ENCODE peak calls at places on chromosomes 5 and 9, in seven cellular contexts. H is amygdala; M is stimulated activated CD8-positive, alpha-beta memory T cell treated with anti-CD3 and anti-CD28 coated beads, Interleukin-4, amount 100 ng/mL, for 4 hours; X is cardiac septum; Z is neuronal stem cell; G is GM04504; S is posterior vena cava. K is an unnamed sample.

GRCh38 chr9:107465467-107466451 is 23.8 kb downstream of the KLF4 start:
- DNase-seq in X (peak; percentile 88), Z (peak; percentile 51), S (peak; percentile 94), H (no peak), G (no peak), M (no peak), K (no peak)

GRCh38 chr5:177498013-177498847 is 826 bp upstream of the PDLIM7 start:
- DNase-seq in M (no peak), G (no peak), H (no peak), X (no peak), Z (no peak), S (no peak), K (no peak)

GRCh38 chr5:157059093-157059539 is at the start of gene HAVCR1:
- DNase-seq in S (no peak), Z (no peak), X (no peak), G (no peak), H (no peak), M (no peak), K (no peak)

GRCh38 chr5:82494942-82495341 is 216.8 kb upstream of the RPS23 start:
- DNase-seq in Z (no peak), X (no peak), M (no peak), H (no peak), G (no peak), S (no peak), K (no peak)

GRCh38 chr9:32737378-32737777 is 46.0 kb upstream of the TMEM215 start:
- DNase-seq in X (no peak), M (no peak), S (no peak), Z (no peak), G (no peak), H (no peak), K (no peak)

GRCh38 chr5:126208691-126209090 is 214.5 kb upstream of the GRAMD2B start:
- DNase-seq in X (no peak), M (no peak), G (no peak), S (no peak), H (no peak), Z (no peak), K (no peak)

GRCh38 chr5:151234476-151235238 is 10.8 kb upstream of the CCDC69 start:
- DNase-seq in H (no peak), M (no peak), Z (no peak), S (peak; percentile 88), X (peak; percentile 86), G (no peak), K (no peak)

GRCh38 chr9:120151806-120152205 is 428.2 kb downstream of the CDK5RAP2 start:
- DNase-seq in Z (peak; percentile 9), X (no peak), S (no peak), M (no peak), H (no peak), G (no peak), K (no peak)

GRCh38 chr5:14016549-14016948 is 72.1 kb upstream of the DNAH5 start:
- DNase-seq in G (no peak), H (no peak), X (no peak), Z (no peak), S (no peak), M (no peak), K (no peak)

GRCh38 chr9:137355445-137356365 is 53.6 kb upstream of the NRARP start:
- DNase-seq in H (no peak), M (no peak), S (peak; percentile 76), X (no peak), Z (no peak), G (no peak), K (no peak)

GRCh38 chr5:54524082-54524481 is 6.5 kb downstream of the SNX18 start:
- DNase-seq in M (no peak), H (no peak), G (no peak), X (no peak), Z (no peak), S (no peak), K (no peak)

GRCh38 chr5:32503261-32503660 is 58.7 kb upstream of the ZFR start:
- DNase-seq in S (no peak), H (no peak), M (no peak), X (no peak), G (no peak), Z (no peak), K (no peak)

GRCh38 chr9:78607853-78608252 is 310.9 kb downstream of the PSAT1 start:
- DNase-seq in X (no peak), S (no peak), G (no peak), M (no peak), Z (no peak), H (no peak), K (no peak)

GRCh38 chr5:121182788-121183490 is 668.7 kb upstream of the FTMT start:
- DNase-seq in H (no peak), S (no peak), Z (no peak), G (no peak), M (no peak), X (no peak), K (no peak)

GRCh38 chr9:27196383-27196782 is 87.4 kb downstream of the TEK start:
- DNase-seq in G (no peak), M (no peak), Z (no peak), X (no peak), H (no peak), S (no peak), K (no peak)